ENCODE peak calls at places on chromosome 17, in eight cellular contexts. P, N, B, L, X, Z, R and M are unnamed samples.

GRCh38 chr17:34568953-34569352 is 10.4 kb upstream of the TMEM132E start:
- DNase-seq in Z (no peak), R (no peak), X (no peak), L (no peak), N (no peak), P (no peak), B (no peak), M (no peak)

GRCh38 chr17:57259817-57260216 is 3.5 kb downstream of the MSI2 start:
- DNase-seq in N (no peak), B (no peak), P (no peak), R (no peak), L (no peak), Z (no peak), X (no peak), M (no peak)

GRCh38 chr17:7559307-7560171 is 989 bp downstream of the TNFSF13 start:
- DNase-seq in X (no peak), Z (no peak), R (no peak), B (no peak), P (no peak), N (no peak), L (no peak), M (no peak)

GRCh38 chr17:47802341-47803022 is 19.1 kb downstream of the OSBPL7 start:
- DNase-seq in R (peak), B (peak), X (no peak), L (no peak), Z (peak), N (no peak), P (peak), M (peak)

GRCh38 chr17:74211929-74212261 is 1.5 kb upstream of the TTYH2 start:
- DNase-seq in L (no peak), N (no peak), X (no peak), R (no peak), P (no peak), Z (no peak), B (no peak), M (no peak)

GRCh38 chr17:7897773-7898172 is 9.2 kb downstream of the CHD3 start:
- DNase-seq in N (no peak), X (no peak), Z (no peak), B (no peak), L (no peak), P (no peak), R (no peak), M (no peak)

GRCh38 chr17:3657588-3657869 is 10.8 kb downstream of the TAX1BP3 start:
- DNase-seq in X (no peak), B (no peak), Z (no peak), N (no peak), P (no peak), L (no peak), R (no peak), M (no peak)

GRCh38 chr17:67700037-67700436 is 17.7 kb upstream of the NOL11 start:
- DNase-seq in L (no peak), N (no peak), Z (no peak), B (no peak), X (no peak), P (no peak), R (no peak), M (no peak)

GRCh38 chr17:19418312-19418992 is 7.4 kb downstream of the RNF112 start:
- DNase-seq in B (no peak), L (no peak), P (no peak), X (no peak), R (no peak), N (no peak), Z (no peak), M (no peak)

GRCh38 chr17:50090071-50090470 is 5.1 kb upstream of the PDK2 start:
- DNase-seq in L (no peak), N (no peak), B (no peak), R (no peak), X (no peak), Z (no peak), P (no peak), M (no peak)

GRCh38 chr17:60969500-60970037 is 291.9 kb downstream of the BCAS3 start:
- DNase-seq in X (no peak), B (no peak), L (no peak), N (no peak), Z (no peak), R (no peak), P (no peak), M (no peak)

GRCh38 chr17:67559381-67559966 is 158.3 kb upstream of the NOL11 start:
- DNase-seq in Z (no peak), L (no peak), N (no peak), R (no peak), X (no peak), P (no peak), B (no peak), M (no peak)

GRCh38 chr17:51372345-51373004 is 112.1 kb downstream of the UTP18 start:
- DNase-seq in B (peak), N (no peak), X (peak), P (no peak), R (peak), Z (peak), L (no peak), M (no peak)

GRCh38 chr17:6257339-6257738 is 177.6 kb downstream of the AIPL1 start:
- DNase-seq in B (no peak), R (no peak), X (no peak), L (no peak), N (no peak), Z (no peak), P (no peak), M (no peak)

GRCh38 chr17:67322039-67322787 is 44.2 kb downstream of the PSMD12 start:
- DNase-seq in P (no peak), N (no peak), X (no peak), B (no peak), L (no peak), Z (no peak), R (no peak), M (peak)

GRCh38 chr17:31321481-31321880 is at the start of gene EVI2A:
- DNase-seq in L (peak), N (no peak), Z (no peak), B (peak), P (peak), R (peak), X (no peak), M (no peak)

GRCh38 chr17:38425048-38425447 is 3.2 kb upstream of the ARHGAP23 start:
- DNase-seq in B (no peak), L (no peak), Z (no peak), X (no peak), N (no peak), P (no peak), R (no peak), M (no peak)

GRCh38 chr17:57853695-57854094 is 3.9 kb upstream of the MRPS23 start:
- DNase-seq in R (no peak), X (no peak), B (no peak), L (no peak), Z (no peak), P (no peak), N (no peak), M (no peak)

GRCh38 chr17:40850287-40850972 is 16.6 kb downstream of the KRT12 start:
- DNase-seq in Z (no peak), L (no peak), B (no peak), R (no peak), P (no peak), X (no peak), N (no peak), M (no peak)

GRCh38 chr17:34354637-34355036 is 1.6 kb upstream of the CCL13 start:
- DNase-seq in B (no peak), P (no peak), X (no peak), N (no peak), R (no peak), L (no peak), Z (no peak), M (no peak)

GRCh38 chr17:41730479-41730878 is 4.0 kb downstream of the HAP1 start:
- DNase-seq in B (no peak), P (no peak), Z (no peak), L (no peak), R (no peak), N (no peak), X (no peak), M (no peak)

GRCh38 chr17:38797091-38797490 is 2.3 kb downstream of the PIP4K2B start:
- DNase-seq in B (no peak), N (no peak), L (no peak), R (no peak), Z (no peak), X (no peak), P (no peak), M (no peak)

GRCh38 chr17:31274252-31274651 is 22.8 kb downstream of the OMG start:
- DNase-seq in Z (no peak), X (no peak), P (no peak), R (no peak), L (no peak), B (no peak), N (no peak), M (peak)

GRCh38 chr17:47776330-47777197 is 43.5 kb downstream of the TBX21 start:
- DNase-seq in R (peak), N (peak), Z (peak), X (no peak), P (no peak), L (peak), B (peak), M (no peak)

GRCh38 chr17:72516772-72517399 is 396.1 kb downstream of the SOX9 start:
- DNase-seq in N (no peak), R (no peak), B (no peak), X (no peak), L (no peak), Z (peak), P (no peak), M (no peak)

GRCh38 chr17:78144736-78145641 is 1.2 kb upstream of the C17orf99 start:
- DNase-seq in L (no peak), R (no peak), P (no peak), Z (peak), X (no peak), N (no peak), B (no peak), M (no peak)

GRCh38 chr17:41176744-41177387 is 1.2 kb downstream of the KRTAP4-2 start:
- DNase-seq in X (no peak), P (no peak), N (no peak), B (no peak), Z (no peak), L (no peak), R (no peak), M (no peak)

GRCh38 chr17:81422776-81423697 is 27.8 kb downstream of the BAHCC1 start:
- DNase-seq in B (no peak), L (no peak), R (no peak), P (no peak), X (no peak), Z (no peak), N (no peak), M (no peak)

GRCh38 chr17:65229596-65229995 is 92.4 kb downstream of the RGS9 start:
- DNase-seq in N (no peak), Z (no peak), X (no peak), B (no peak), P (no peak), L (no peak), R (no peak), M (no peak)

GRCh38 chr17:51060396-51060795 is 60.3 kb downstream of the SPAG9 start:
- DNase-seq in X (no peak), L (no peak), N (no peak), P (no peak), B (no peak), R (no peak), Z (no peak), M (no peak)

GRCh38 chr17:57834146-57834741 is 15.6 kb downstream of the MRPS23 start:
- DNase-seq in N (no peak), P (no peak), L (no peak), R (no peak), B (no peak), Z (no peak), X (no peak), M (no peak)

GRCh38 chr17:79851461-79851817 is 12.2 kb upstream of the CBX4 start:
- DNase-seq in Z (no peak), X (no peak), R (no peak), B (no peak), P (no peak), L (no peak), N (peak), M (no peak)

GRCh38 chr17:19024101-19025078 is 19.8 kb upstream of the FAM83G start:
- DNase-seq in P (no peak), X (no peak), R (no peak), B (no peak), N (no peak), L (no peak), Z (no peak), M (no peak)